ENCODE peak calls at places on chromosomes 11 and 22, in four cellular contexts. N is dorsolateral prefrontal cortex, U is WTC11, T is natural killer cell. O is an unnamed sample.

GRCh38 chr11:28512143-28512756 is 404.1 kb downstream of the METTL15 start:
- DNase-seq in N (no peak), U (no peak), T (no peak), O (no peak)

GRCh38 chr22:43923191-43923590 is 414 bp upstream of the PNPLA3 start:
- DNase-seq in N (no peak), U (no peak), T (no peak), O (no peak)

GRCh38 chr11:10540915-10541591 is at the start of gene RNF141:
- DNase-seq in N (peak), U (peak), T (peak), O (peak)

GRCh38 chr11:102437026-102437425 is 15.5 kb downstream of the TMEM123 start:
- DNase-seq in N (no peak), U (no peak), T (no peak), O (no peak)

GRCh38 chr11:120121914-120122473 is 15.9 kb downstream of the TRIM29 start:
- DNase-seq in N (no peak), U (no peak), T (no peak), O (no peak)

GRCh38 chr11:120168960-120169681 is 31.2 kb upstream of the TRIM29 start:
- DNase-seq in N (no peak), U (peak), T (peak), O (no peak)

GRCh38 chr11:29984544-29984943 is 32.3 kb downstream of the KCNA4 start:
- DNase-seq in N (no peak), U (no peak), T (no peak), O (no peak)

GRCh38 chr11:129444274-129444673 is 68.6 kb downstream of the BARX2 start:
- DNase-seq in N (no peak), U (no peak), T (no peak), O (no peak)

GRCh38 chr11:2542406-2542805 is 97.6 kb downstream of the KCNQ1 start:
- DNase-seq in N (no peak), U (no peak), T (no peak), O (peak)

GRCh38 chr11:121194731-121195596 is 93.9 kb downstream of the TECTA start:
- DNase-seq in N (no peak), U (peak), T (peak), O (no peak)

GRCh38 chr11:38169286-38169685 is 1571.2 kb upstream of the RAG2 start:
- DNase-seq in N (no peak), U (no peak), T (no peak), O (no peak)

GRCh38 chr11:108135845-108136599 is 14.7 kb downstream of the ACAT1 start:
- DNase-seq in N (no peak), U (no peak), T (no peak), O (no peak)

DNA sequence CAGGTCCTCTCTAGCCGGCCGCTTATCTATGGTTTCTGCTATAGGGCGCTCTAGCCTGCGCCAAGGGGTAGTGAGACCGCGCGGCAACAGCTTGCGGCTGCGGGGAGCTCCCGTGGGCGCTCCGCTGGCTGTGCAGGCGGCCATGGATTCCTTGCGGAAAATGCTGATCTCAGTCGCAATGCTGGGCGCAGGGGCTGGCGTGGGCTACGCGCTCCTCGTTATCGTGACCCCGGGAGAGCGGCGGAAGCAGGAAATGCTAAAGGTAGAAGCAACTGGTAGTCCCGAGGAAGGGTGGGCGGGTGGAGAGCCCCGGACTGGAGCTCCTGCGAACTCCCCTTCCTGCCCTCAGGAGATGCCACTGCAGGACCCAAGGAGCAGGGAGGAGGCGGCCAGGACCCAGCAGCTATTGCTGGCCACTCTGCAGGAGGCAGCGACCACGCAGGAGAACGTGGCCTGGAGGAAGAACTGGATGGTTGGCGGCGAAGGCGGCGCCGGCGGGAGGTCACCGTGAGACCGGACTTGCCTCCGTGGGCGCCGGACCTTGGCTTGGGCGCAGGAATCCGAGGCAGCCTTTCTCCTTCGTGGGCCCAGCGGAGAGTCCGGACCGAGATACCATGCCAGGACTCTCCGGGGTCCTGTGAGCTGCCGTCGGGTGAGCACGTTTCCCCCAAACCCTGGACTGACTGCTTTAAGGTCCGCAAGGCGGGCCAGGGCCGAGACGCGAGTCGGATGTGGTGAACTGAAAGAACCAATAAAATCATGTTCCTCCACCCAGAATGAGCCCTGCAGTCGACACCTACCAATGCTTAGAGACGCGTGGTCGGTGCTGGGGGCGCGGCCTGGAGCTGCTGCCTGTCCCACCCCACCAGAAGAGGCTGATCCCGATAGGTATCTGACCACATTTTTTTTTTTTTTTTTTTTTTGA is at the start of the genes LBHD1 and UQCC3:
- DNase-seq in N (peak), U (peak), T (peak), O (peak)
- TF ChIP-seq CTCF in N (no peak), U (no peak), T (no peak), O (no peak)

GRCh38 chr22:39129746-39130145 is 22.7 kb downstream of the CBX7 start:
- DNase-seq in N (no peak), U (no peak), T (no peak), O (no peak)

GRCh38 chr22:39130152-39130704 is 22.3 kb downstream of the CBX7 start:
- DNase-seq in N (no peak), U (no peak), T (no peak), O (no peak)

GRCh38 chr22:39132281-39132680 is 20.2 kb downstream of the CBX7 start:
- DNase-seq in N (no peak), U (no peak), T (no peak), O (no peak)

GRCh38 chr22:39132871-39133524 is 19.5 kb downstream of the CBX7 start:
- DNase-seq in N (no peak), U (no peak), T (no peak), O (no peak)

GRCh38 chr22:39130892-39131855 is 21.3 kb downstream of the CBX7 start:
- DNase-seq in N (peak), U (no peak), T (no peak), O (no peak)
- TF ChIP-seq CTCF in N (no peak), U (no peak), T (no peak), O (no peak)

GRCh38 chr11:65498042-65498726 is 661 bp upstream of the MALAT1 start:
- DNase-seq in N (peak), U (no peak), T (peak), O (peak)

GRCh38 chr11:65498727-65498976 is 193 bp upstream of the MALAT1 start:
- DNase-seq in N (no peak), U (no peak), T (no peak), O (no peak)

GRCh38 chr11:65498977-65499712 is at the start of gene MALAT1:
- DNase-seq in N (peak), U (peak), T (peak), O (peak)

GRCh38 chr11:65496304-65497140 is 2.3 kb upstream of the MALAT1 start:
- DNase-seq in N (peak), U (no peak), T (no peak), O (no peak)

DNA sequence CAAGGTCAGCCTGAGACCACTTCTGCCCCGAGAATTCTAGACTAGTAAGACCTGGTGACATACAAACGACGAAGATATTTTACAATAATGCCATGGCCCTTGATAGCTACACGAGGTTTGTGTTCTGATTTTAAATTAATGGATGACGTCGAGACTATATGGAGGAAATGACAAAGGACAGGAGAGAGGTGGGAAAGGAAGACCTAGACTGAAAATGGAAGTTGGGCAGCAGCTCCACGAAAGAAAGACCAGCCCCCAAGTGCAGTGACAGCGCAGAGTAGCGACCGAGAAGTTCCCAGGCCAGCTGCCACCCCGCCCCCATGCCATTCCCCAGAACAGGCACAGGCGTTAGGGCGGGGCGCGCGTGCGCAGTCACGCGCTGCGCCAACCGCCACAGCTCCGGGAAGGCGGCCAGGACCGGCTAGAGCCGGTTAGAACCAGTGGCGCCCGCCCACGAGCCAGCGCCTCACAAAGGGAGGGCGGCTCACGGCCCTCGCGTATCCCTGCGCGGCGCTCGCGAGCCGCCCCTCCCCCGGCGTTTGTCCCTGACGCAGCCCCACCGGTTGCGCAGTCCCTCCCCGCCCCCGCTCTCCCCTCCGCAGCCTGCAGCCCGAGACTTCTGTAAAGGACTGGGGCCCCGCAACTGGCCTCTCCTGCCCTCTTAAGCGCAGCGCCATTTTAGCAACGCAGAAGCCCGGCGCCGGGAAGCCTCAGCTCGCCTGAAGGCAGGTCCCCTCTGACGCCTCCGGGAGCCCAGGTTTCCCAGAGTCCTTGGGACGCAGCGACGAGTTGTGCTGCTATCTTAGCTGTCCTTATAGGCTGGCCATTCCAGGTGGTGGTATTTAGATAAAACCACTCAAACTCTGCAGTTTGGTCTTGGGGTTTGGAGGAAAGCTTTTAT is 1.5 kb upstream of the MALAT1 start:
- DNase-seq in N (peak), U (peak), T (peak), O (peak)
- TF ChIP-seq CTCF in N (no peak), U (no peak), T (no peak), O (no peak)

DNA sequence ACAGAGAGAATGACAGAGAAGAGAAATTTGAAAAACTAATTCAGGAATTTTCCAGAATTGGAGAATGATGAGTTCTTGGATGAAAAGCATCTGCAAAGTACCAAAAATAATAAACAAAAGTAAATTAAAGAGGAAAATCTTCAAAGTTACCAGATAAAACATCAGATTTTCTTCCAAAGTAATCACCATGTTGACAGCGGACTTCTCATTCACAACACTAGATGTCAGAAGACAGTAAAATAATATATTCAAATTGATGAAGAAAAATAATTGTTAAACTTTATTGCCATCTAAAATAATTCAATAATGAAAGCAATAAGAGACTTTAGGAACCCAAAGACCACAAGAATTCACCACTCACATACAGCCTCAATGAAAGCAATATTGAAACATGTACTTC is 355.2 kb downstream of the DYNC2H1 start:
- DNase-seq in N (no peak), U (no peak), T (no peak), O (no peak)
- TF ChIP-seq CTCF in N (no peak), U (no peak), T (no peak), O (no peak)

GRCh38 chr11:60700689-60701508 is 1.5 kb downstream of the MS4A8 start:
- DNase-seq in N (no peak), U (peak), T (no peak), O (no peak)
- TF ChIP-seq CTCF in N (peak), U (peak), T (no peak), O (no peak)

GRCh38 chr11:119015054-119015611 is 3.0 kb downstream of the RPS25 start:
- DNase-seq in N (no peak), U (no peak), T (no peak), O (no peak)
- TF ChIP-seq CTCF in N (no peak), U (no peak), T (no peak), O (no peak)

GRCh38 chr11:5267033-5267563 is 2.6 kb downstream of the HBE1 start:
- DNase-seq in N (no peak), U (no peak), T (no peak), O (no peak)

GRCh38 chr11:5269715-5270147 is at the start of gene HBE1:
- DNase-seq in N (no peak), U (no peak), T (no peak), O (no peak)

GRCh38 chr11:5266609-5267008 is 3.1 kb downstream of the HBE1 start:
- DNase-seq in N (no peak), U (no peak), T (no peak), O (no peak)

GRCh38 chr11:5265832-5266231 is 3.9 kb downstream of the HBE1 start:
- DNase-seq in N (no peak), U (no peak), T (no peak), O (no peak)
- TF ChIP-seq CTCF in N (no peak), U (no peak), T (no peak), O (no peak)

DNA sequence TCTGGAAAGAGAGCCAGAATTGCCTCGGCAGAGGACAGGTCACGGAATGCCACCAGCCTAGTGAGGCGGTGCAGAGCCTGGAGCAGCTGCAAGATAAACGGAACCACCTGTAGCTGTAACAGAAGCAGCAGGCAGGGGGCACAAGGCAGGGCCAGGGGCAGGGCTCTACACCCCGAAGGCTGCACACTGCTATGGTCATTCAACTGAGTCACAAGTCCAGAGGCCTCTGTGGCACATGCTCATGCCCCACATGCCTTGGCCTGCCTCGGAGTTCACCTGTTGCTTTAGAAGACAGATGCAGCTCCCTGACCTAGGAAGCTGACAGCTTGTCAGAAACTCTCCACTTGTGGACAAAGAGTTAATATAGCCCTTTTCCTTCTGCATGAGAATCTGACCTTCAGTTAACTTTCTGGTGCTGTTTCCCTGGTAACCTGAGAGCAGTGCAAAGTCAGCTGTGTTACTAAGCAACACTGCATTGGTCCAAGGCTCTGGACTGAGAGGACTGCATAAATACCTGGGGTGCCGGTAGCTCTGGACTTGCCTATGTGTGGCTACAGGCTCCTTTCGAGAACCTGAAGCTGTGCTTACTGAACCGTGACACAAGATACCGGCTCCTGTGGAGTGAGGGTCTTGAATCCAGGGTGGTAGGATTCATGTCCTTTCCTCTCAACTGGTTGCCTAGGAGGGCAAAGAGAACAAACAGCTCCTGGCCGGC is 10.5 kb downstream of the COMMD9 start:
- DNase-seq in N (no peak), U (no peak), T (no peak), O (no peak)
- TF ChIP-seq CTCF in N (no peak), U (no peak), T (no peak), O (no peak)